ENCODE peak calls at places on chromosomes 4 and X, in five cellular contexts. M is epithelial cell of esophagus, U is mesendoderm, H is NCI-H774, E is AG04449. T is an unnamed sample.

GRCh38 chr4:114398386-114398785 is 200.2 kb upstream of the UGT8 start:
- DNase-seq in M (no peak), U (peak), H (no peak), E (no peak), T (no peak)

GRCh38 chr4:147830987-147831386 is 99.1 kb downstream of the ARHGAP10 start:
- DNase-seq in M (peak), U (peak), H (no peak), E (no peak), T (no peak)

GRCh38 chr4:52856802-52857201 is 5.3 kb upstream of the RASL11B start:
- DNase-seq in M (no peak), U (no peak), H (no peak), E (no peak), T (no peak)

GRCh38 chr4:133150643-133151300 is 1.7 kb downstream of the PCDH10 start:
- DNase-seq in M (peak), U (peak), H (no peak), E (no peak), T (no peak)

GRCh38 chrX:11792461-11793421 is 34.7 kb downstream of the MSL3 start:
- DNase-seq in M (no peak), U (no peak), H (peak), E (no peak), T (no peak)

GRCh38 chr4:153763404-153763803 is 3.6 kb upstream of the RNF175 start:
- DNase-seq in M (peak), U (peak), H (no peak), E (no peak), T (no peak)

GRCh38 chrX:11287505-11287904 is 5.7 kb upstream of the AMELX start:
- DNase-seq in M (peak), U (no peak), H (no peak), E (no peak), T (no peak)

GRCh38 chr4:105601406-105601805 is 49.0 kb downstream of the ARHGEF38 start:
- DNase-seq in M (no peak), U (no peak), H (no peak), E (no peak), T (no peak)

GRCh38 chr4:28287837-28288236 is 1427.2 kb downstream of the STIM2 start:
- DNase-seq in M (peak), U (peak), H (no peak), E (peak), T (no peak)

GRCh38 chrX:154327026-154327820 is 31.6 kb downstream of the TKTL1 start:
- DNase-seq in M (no peak), U (no peak), H (no peak), E (no peak), T (no peak)

GRCh38 chr4:99402765-99403164 is 32.4 kb downstream of the ADH7 start:
- DNase-seq in M (no peak), U (peak), H (no peak), E (no peak), T (no peak)

GRCh38 chrX:133550665-133551064 is 135.4 kb upstream of the GPC4 start:
- DNase-seq in M (no peak), U (no peak), H (no peak), E (no peak), T (no peak)

GRCh38 chrX:103464071-103464773 is 55.1 kb downstream of the RAB40A start:
- DNase-seq in M (peak), U (peak), H (peak), E (no peak), T (peak)

GRCh38 chrX:68691102-68691501 is 43.6 kb downstream of the STARD8 start:
- DNase-seq in M (no peak), U (no peak), H (no peak), E (no peak), T (no peak)

GRCh38 chr4:37759833-37760232 is 66.7 kb upstream of the PGM2 start:
- DNase-seq in M (no peak), U (no peak), H (no peak), E (no peak), T (no peak)

GRCh38 chr4:57078685-57079521 is 31.3 kb downstream of the IGFBP7 start:
- DNase-seq in M (peak), U (peak), H (no peak), E (no peak), T (no peak)

GRCh38 chr4:139607302-139608060 is 51.5 kb upstream of the SETD7 start:
- DNase-seq in M (peak), U (no peak), H (no peak), E (no peak), T (no peak)

GRCh38 chr4:40579983-40580382 is 49.7 kb downstream of the RBM47 start:
- DNase-seq in M (peak), U (no peak), H (no peak), E (peak), T (no peak)

GRCh38 chr4:24226018-24226417 is 336.2 kb upstream of the PPARGC1A start:
- DNase-seq in M (peak), U (no peak), H (no peak), E (no peak), T (no peak)

GRCh38 chrX:2492536-2493218 is 8.1 kb downstream of the DHRSX start:
- DNase-seq in M (no peak), U (no peak), H (no peak), E (no peak), T (no peak)

GRCh38 chrX:155094468-155095061 is 23.3 kb downstream of the BRCC3 start:
- DNase-seq in M (peak), U (peak), H (no peak), E (no peak), T (peak)

GRCh38 chr4:93042746-93043145 is 739.0 kb downstream of the GRID2 start:
- DNase-seq in M (no peak), U (no peak), H (no peak), E (no peak), T (no peak)